ENCODE peak calls at places on chromosome 6, in four cellular contexts. Y is mucosa of gallbladder, A is occipital lobe, I is RWPE1. R is an unnamed sample.

GRCh38 chr6:44304282-44305199 is 8.6 kb downstream of the AARS2 start:
- DNase-seq in Y (no peak), A (no peak), I (peak; percentile 28), R (no peak)

GRCh38 chr6:169500688-169501087 is 201.1 kb downstream of the WDR27 start:
- DNase-seq in Y (no peak), A (no peak), I (no peak), R (no peak)

GRCh38 chr6:136816716-136817115 is 5.7 kb upstream of the PEX7 start:
- DNase-seq in Y (no peak), A (no peak), I (no peak), R (no peak)

GRCh38 chr6:157763129-157763893 is 59.7 kb upstream of the SNX9 start:
- DNase-seq in Y (peak; percentile 95), A (no peak), I (peak; percentile 97), R (no peak)

GRCh38 chr6:18795726-18796125 is 408.6 kb downstream of the RNF144B start:
- DNase-seq in Y (no peak), A (no peak), I (no peak), R (no peak)

GRCh38 chr6:81838031-81838430 is 85.5 kb upstream of the TENT5A start:
- DNase-seq in Y (peak; percentile 26), A (no peak), I (no peak), R (no peak)

GRCh38 chr6:33606642-33607041 is 14.5 kb upstream of the ITPR3 start:
- DNase-seq in Y (no peak), A (no peak), I (no peak), R (no peak)

GRCh38 chr6:131694832-131695426 is 6.3 kb downstream of the OR2A4 start:
- DNase-seq in Y (peak; percentile 46), A (no peak), I (peak; percentile 73), R (peak; percentile 19)

GRCh38 chr6:73516712-73517489 is 3.9 kb downstream of the EEF1A1 start:
- DNase-seq in Y (no peak), A (no peak), I (no peak), R (no peak)